ENCODE peak calls at places on chromosomes 12 and 14, in seven cellular contexts. J is CD4-positive, alpha-beta memory T cell; B is dorsolateral prefrontal cortex; Y is NCI-H2081; I is lower lobe of right lung; Z is anterior cingulate cortex; M is spleen. E is an unnamed sample.

GRCh38 chr12:31890295-31891285 is 68.6 kb upstream of the RESF1 start:
- DNase-seq in J (peak), B (no peak), Y (no peak), I (no peak), Z (no peak), M (no peak), E (no peak)

GRCh38 chr12:117032593-117033381 is 66.4 kb downstream of the TESC start:
- DNase-seq in J (no peak), B (peak), Y (no peak), I (no peak), Z (no peak), M (peak), E (peak)

GRCh38 chr12:124388679-124389536 is 94.0 kb downstream of the RFLNA start:
- DNase-seq in J (peak), B (peak), Y (peak), I (peak), Z (peak), M (peak), E (peak)

GRCh38 chr14:20714593-20715250 is 26.2 kb downstream of the ANG start:
- DNase-seq in J (no peak), B (peak), Y (no peak), I (peak), Z (peak), M (peak), E (no peak)

GRCh38 chr14:64823305-64823985 is 56.3 kb downstream of the SPTB start:
- DNase-seq in J (peak), B (peak), Y (peak), I (peak), Z (peak), M (peak), E (peak)

GRCh38 chr14:83838221-83838620 is 1691.7 kb upstream of the FLRT2 start:
- DNase-seq in J (no peak), B (no peak), Y (no peak), I (no peak), Z (no peak), M (no peak), E (no peak)

GRCh38 chr14:44928793-44929192 is 33.0 kb downstream of the KLHL28 start:
- DNase-seq in J (peak), B (no peak), Y (no peak), I (no peak), Z (no peak), M (no peak), E (no peak)

GRCh38 chr14:22071001-22071400 is 397.4 kb upstream of the OR4E1 start:
- DNase-seq in J (peak), B (no peak), Y (no peak), I (no peak), Z (no peak), M (peak), E (no peak)

E was measured in NCI-H526 treated with DMSO at 0.1 percent for 48 hours.